ENCODE peak calls at places on chromosomes 5 and 9, in eight cellular contexts. G is GM20000, U is caudate nucleus, T is fibroblast of mammary gland, C is lower leg skin, Y is T-cell, Z is tibial nerve, J is Calu3. H is an unnamed sample.

GRCh38 chr9:124617477-124618141 is 110.4 kb upstream of the NR5A1 start:
- DNase-seq in U (peak; percentile 23), Z (peak; percentile 65), C (peak; percentile 72), J (peak; percentile 79), G (peak; percentile 79), T (peak; percentile 77), Y (peak; percentile 46), H (peak; percentile 73)

GRCh38 chr5:56327810-56328209 is 94.7 kb upstream of the ANKRD55 start:
- DNase-seq in Z (no peak), Y (no peak), G (no peak), C (no peak), U (no peak), T (no peak), J (no peak), H (no peak)

GRCh38 chr5:138739938-138740337 is 13.3 kb upstream of the CTNNA1 start:
- DNase-seq in J (no peak), Z (no peak), C (no peak), U (no peak), T (no peak), Y (no peak), G (no peak), H (no peak)

GRCh38 chr9:13939129-13939528 is 374.8 kb downstream of the NFIB start:
- DNase-seq in G (no peak), J (no peak), T (peak; percentile 90), Z (no peak), U (no peak), C (peak; percentile 18), Y (no peak), H (no peak)

GRCh38 chr5:128537306-128537998 is 593 bp downstream of the FBN2 start:
- DNase-seq in J (no peak), G (peak; percentile 20), Y (no peak), U (no peak), T (peak; percentile 66), C (no peak), Z (no peak), H (no peak)

GRCh38 chr9:130630506-130631330 is 33.7 kb upstream of the PRDM12 start:
- DNase-seq in U (no peak), Z (no peak), J (no peak), C (no peak), Y (no peak), T (no peak), G (no peak), H (no peak)

GRCh38 chr5:167950126-167950721 is 341.2 kb upstream of the WWC1 start:
- DNase-seq in G (no peak), U (no peak), T (peak; percentile 90), Y (no peak), J (no peak), Z (peak; percentile 62), C (no peak), H (no peak)

GRCh38 chr5:165209101-165209727 is 1703.8 kb downstream of the MAT2B start:
- DNase-seq in U (no peak), Y (no peak), T (peak; percentile 45), C (no peak), G (peak; percentile 11), J (peak; percentile 6), Z (no peak), H (peak; percentile 19)

GRCh38 chr5:163506726-163507125 is 1.3 kb downstream of the MAT2B start:
- DNase-seq in J (no peak), Y (no peak), U (no peak), T (peak; percentile 75), C (no peak), G (no peak), Z (no peak), H (no peak)

GRCh38 chr9:10661994-10662393 is 49.2 kb upstream of the PTPRD start:
- DNase-seq in G (no peak), J (no peak), T (no peak), C (no peak), Z (no peak), U (no peak), Y (no peak), H (no peak)

GRCh38 chr5:109649371-109649770 is 40.4 kb upstream of the MAN2A1 start:
- DNase-seq in C (no peak), G (no peak), Y (no peak), T (no peak), U (no peak), J (no peak), Z (no peak), H (no peak)

GRCh38 chr9:134546746-134547145 is 94.9 kb upstream of the COL5A1 start:
- DNase-seq in T (no peak), C (no peak), U (no peak), Y (no peak), J (no peak), G (no peak), Z (no peak), H (no peak)

GRCh38 chr5:150763023-150763793 is 4.4 kb upstream of the DCTN4 start:
- DNase-seq in J (no peak), G (no peak), C (peak; percentile 68), Y (no peak), T (peak; percentile 98), U (no peak), Z (peak; percentile 46), H (no peak)

GRCh38 chr5:1409386-1410110 is 35.7 kb downstream of the SLC6A3 start:
- DNase-seq in C (no peak), J (peak; percentile 13), T (no peak), Y (no peak), U (no peak), Z (no peak), G (peak; percentile 67), H (no peak)

GRCh38 chr9:72529531-72529930 is 8.1 kb downstream of the TMC1 start:
- DNase-seq in T (no peak), G (no peak), Z (no peak), J (no peak), Y (no peak), C (no peak), U (no peak), H (no peak)

GRCh38 chr9:130945173-130945572 is 6.1 kb upstream of the FIBCD1 start:
- DNase-seq in C (no peak), U (no peak), Y (no peak), G (no peak), T (no peak), J (no peak), Z (no peak), H (no peak)

GRCh38 chr5:37786855-37787254 is 53.0 kb downstream of the GDNF start:
- DNase-seq in J (no peak), U (no peak), Y (no peak), Z (no peak), C (no peak), G (no peak), T (peak; percentile 90), H (no peak)

GRCh38 chr9:85741112-85741874 is 461 bp downstream of the AGTPBP1 start:
- DNase-seq in T (peak; percentile 21), Z (no peak), U (no peak), C (peak; percentile 28), G (peak; percentile 65), Y (peak; percentile 59), J (no peak), H (no peak)

GRCh38 chr9:95726756-95727155 is 148.7 kb upstream of the ERCC6L2 start:
- DNase-seq in G (peak; percentile 75), T (peak; percentile 68), Y (no peak), C (no peak), U (no peak), Z (no peak), J (no peak), H (peak; percentile 14)

GRCh38 chr5:179585903-179586511 is 35.7 kb downstream of the RUFY1 start:
- DNase-seq in G (no peak), U (no peak), T (no peak), Y (no peak), J (no peak), Z (no peak), C (no peak), H (no peak)

GRCh38 chr9:2729721-2730120 is 12.4 kb downstream of the KCNV2 start:
- DNase-seq in Z (no peak), Y (no peak), J (no peak), G (no peak), C (no peak), T (peak; percentile 47), U (no peak), H (no peak)

GRCh38 chr5:57698785-57699184 is 216.2 kb upstream of the ACTBL2 start:
- DNase-seq in J (no peak), Y (no peak), C (no peak), Z (no peak), T (no peak), G (no peak), U (no peak), H (no peak)

GRCh38 chr5:148740966-148741742 is 85.3 kb upstream of the ADRB2 start:
- DNase-seq in C (no peak), T (peak; percentile 75), Z (no peak), U (no peak), J (peak; percentile 44), Y (no peak), G (peak; percentile 41), H (peak; percentile 43)

GRCh38 chr5:84383816-84384603 is 670 bp downstream of the EDIL3 start:
- DNase-seq in Z (no peak), J (no peak), G (peak; percentile 10), U (peak; percentile 69), T (peak; percentile 41), C (no peak), Y (no peak), H (peak; percentile 56)

GRCh38 chr5:10854526-10855277 is 93.7 kb upstream of the DAP start:
- DNase-seq in C (peak; percentile 48), U (no peak), J (no peak), T (peak; percentile 24), G (no peak), Y (no peak), Z (peak; percentile 29), H (no peak)